ENCODE peak calls at places on chromosomes 13 and 19, in eight cellular contexts. W is foreskin fibroblast, L is lower lobe of right lung, N is choroid plexus epithelial cell, R is cardiac fibroblast, D is fibroblast of mammary gland, U is endodermal cell, X is AG04450. V is an unnamed sample.

GRCh38 chr19:16030964-16031871 is 45.1 kb upstream of the TPM4 start:
- DNase-seq in W (no peak), L (no peak), N (no peak), R (no peak), D (no peak), U (peak), X (no peak), V (no peak)

GRCh38 chr13:49292742-49293498 is 45.2 kb downstream of the CDADC1 start:
- DNase-seq in W (peak), L (no peak), N (peak), R (peak), D (peak), U (no peak), X (peak), V (no peak)

GRCh38 chr13:113972451-113973217 is 1.2 kb downstream of the C13orf46 start:
- DNase-seq in W (no peak), L (peak), N (no peak), R (no peak), D (no peak), U (no peak), X (no peak), V (no peak)

GRCh38 chr13:20146381-20146780 is 14.5 kb downstream of the GJA3 start:
- DNase-seq in W (no peak), L (no peak), N (no peak), R (no peak), D (no peak), U (no peak), X (no peak), V (no peak)

GRCh38 chr13:110017379-110017778 is 231.0 kb upstream of the IRS2 start:
- DNase-seq in W (peak), L (no peak), N (peak), R (peak), D (peak), U (peak), X (peak), V (peak)

GRCh38 chr19:17557461-17557860 is 2.0 kb downstream of the COLGALT1 start:
- DNase-seq in W (peak), L (peak), N (peak), R (no peak), D (no peak), U (no peak), X (no peak), V (no peak)

GRCh38 chr13:113856716-113857065 is 7.2 kb downstream of the GAS6 start:
- DNase-seq in W (peak), L (peak), N (peak), R (peak), D (peak), U (peak), X (no peak), V (no peak)

GRCh38 chr19:33904681-33905080 is 108.0 kb downstream of the KCTD15 start:
- DNase-seq in W (no peak), L (no peak), N (peak), R (peak), D (no peak), U (peak), X (no peak), V (no peak)

GRCh38 chr13:112118451-112119064 is 51.6 kb downstream of the SOX1 start:
- DNase-seq in W (no peak), L (no peak), N (no peak), R (no peak), D (no peak), U (peak), X (no peak), V (no peak)

GRCh38 chr13:47796816-47797215 is 204.3 kb downstream of the SUCLA2 start:
- DNase-seq in W (no peak), L (no peak), N (no peak), R (no peak), D (no peak), U (no peak), X (no peak), V (no peak)

GRCh38 chr13:80469841-80470378 is 129.0 kb upstream of the SPRY2 start:
- DNase-seq in W (peak), L (no peak), N (peak), R (peak), D (peak), U (no peak), X (no peak), V (no peak)

GRCh38 chr19:34365463-34366401 is 736 bp downstream of the GPI start:
- DNase-seq in W (peak), L (peak), N (peak), R (peak), D (peak), U (peak), X (no peak), V (no peak)

GRCh38 chr13:99506632-99507031 is 5.4 kb downstream of the TM9SF2 start:
- DNase-seq in W (no peak), L (no peak), N (no peak), R (no peak), D (no peak), U (no peak), X (no peak), V (no peak)

GRCh38 chr13:79593611-79594275 is 112.8 kb downstream of the NDFIP2 start:
- DNase-seq in W (peak), L (no peak), N (peak), R (peak), D (peak), U (no peak), X (no peak), V (peak)

GRCh38 chr13:99655351-99656091 is 154.2 kb downstream of the TM9SF2 start:
- DNase-seq in W (peak), L (no peak), N (peak), R (peak), D (peak), U (no peak), X (no peak), V (no peak)

GRCh38 chr13:41916173-41916954 is 44.5 kb downstream of the VWA8 start:
- DNase-seq in W (peak), L (no peak), N (peak), R (peak), D (peak), U (no peak), X (peak), V (peak)

GRCh38 chr19:16327911-16328823 is 3.5 kb downstream of the KLF2 start:
- DNase-seq in W (peak), L (peak), N (peak), R (peak), D (peak), U (no peak), X (peak), V (no peak)

GRCh38 chr13:40982772-40983171 is 36.3 kb downstream of the ELF1 start:
- DNase-seq in W (no peak), L (no peak), N (peak), R (peak), D (peak), U (no peak), X (no peak), V (no peak)

GRCh38 chr19:8973501-8974091 is 36.6 kb downstream of the MUC16 start:
- DNase-seq in W (no peak), L (no peak), N (peak), R (peak), D (no peak), U (peak), X (no peak), V (no peak)

GRCh38 chr13:106786006-106786579 is 218.2 kb upstream of the ARGLU1 start:
- DNase-seq in W (no peak), L (no peak), N (no peak), R (no peak), D (no peak), U (no peak), X (no peak), V (no peak)

GRCh38 chr13:48560657-48561337 is 27.9 kb upstream of the RCBTB2 start:
- DNase-seq in W (no peak), L (no peak), N (no peak), R (no peak), D (no peak), U (no peak), X (no peak), V (no peak)

GRCh38 chr13:25678398-25678797 is 306.6 kb downstream of the ATP8A2 start:
- DNase-seq in W (no peak), L (no peak), N (no peak), R (no peak), D (no peak), U (peak), X (no peak), V (no peak)

GRCh38 chr13:88031980-88032562 is 360.9 kb downstream of the SLITRK5 start:
- DNase-seq in W (no peak), L (no peak), N (peak), R (peak), D (peak), U (no peak), X (no peak), V (no peak)

GRCh38 chr13:94947392-94947791 is 235.0 kb upstream of the SOX21 start:
- DNase-seq in W (no peak), L (no peak), N (no peak), R (no peak), D (no peak), U (no peak), X (no peak), V (no peak)

GRCh38 chr13:44393391-44393790 is 19.8 kb downstream of the SERP2 start:
- DNase-seq in W (no peak), L (no peak), N (peak), R (no peak), D (no peak), U (no peak), X (no peak), V (no peak)

GRCh38 chr19:2033825-2034159 is 17.3 kb downstream of the MKNK2 start:
- DNase-seq in W (no peak), L (peak), N (no peak), R (no peak), D (no peak), U (no peak), X (no peak), V (no peak)

GRCh38 chr19:2035590-2035991 is 15.5 kb downstream of the MKNK2 start:
- DNase-seq in W (no peak), L (peak), N (no peak), R (no peak), D (no peak), U (peak), X (no peak), V (no peak)

GRCh38 chr19:2036424-2036823 is 14.6 kb downstream of the MKNK2 start:
- DNase-seq in W (no peak), L (no peak), N (no peak), R (no peak), D (no peak), U (no peak), X (no peak), V (no peak)

GRCh38 chr19:2033115-2033824 is 17.8 kb upstream of the BTBD2 start:
- DNase-seq in W (no peak), L (no peak), N (no peak), R (no peak), D (no peak), U (no peak), X (no peak), V (no peak)

GRCh38 chr19:2034729-2035589 is 16.1 kb downstream of the MKNK2 start:
- DNase-seq in W (no peak), L (peak), N (peak), R (peak), D (peak), U (peak), X (no peak), V (no peak)
- H3K4me3 ChIP-seq in W (no peak), L (peak), N (no peak), R (no peak), D (no peak), U (no peak), X (no peak), V (no peak)

DNA sequence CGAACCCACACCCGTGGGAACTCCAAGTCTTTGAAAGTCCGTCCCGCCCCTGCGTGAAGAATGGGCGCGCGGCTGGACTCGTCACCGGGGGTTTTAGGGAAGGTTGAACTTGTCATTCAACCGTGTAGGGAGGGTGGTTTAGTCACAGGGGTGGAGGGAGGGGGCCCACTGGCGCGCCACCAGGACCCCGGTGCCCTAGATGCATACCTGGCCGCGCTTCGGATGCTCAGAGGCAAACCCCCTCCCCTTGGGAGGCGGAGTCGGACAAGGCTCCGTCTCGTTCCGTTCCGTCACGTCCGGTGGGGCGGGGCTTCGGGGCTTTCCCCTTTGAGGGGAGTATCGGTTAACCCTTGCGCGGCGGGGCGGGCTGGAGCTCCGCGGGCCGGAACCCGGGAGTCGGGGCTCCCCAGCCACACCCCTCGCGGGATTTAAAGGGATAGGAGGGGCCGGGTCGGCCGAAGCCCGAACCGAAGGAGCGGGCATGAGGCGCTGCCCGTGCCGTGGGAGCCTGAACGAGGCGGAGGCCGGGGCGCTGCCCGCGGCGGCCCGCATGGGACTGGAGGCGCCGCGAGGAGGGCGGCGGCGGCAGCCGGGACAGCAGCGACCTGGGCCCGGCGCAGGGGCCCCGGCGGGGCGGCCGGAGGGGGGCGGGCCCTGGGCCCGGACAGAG is at the start of the genes COQ8B and ITPKC:
- DNase-seq in W (peak), L (peak), N (peak), R (peak), D (peak), U (peak), X (peak), V (peak)
- TF ChIP-seq CTCF in W (no peak), L (no peak), N (no peak), R (no peak), D (no peak), U (peak), X (no peak), V (no peak)

DNA sequence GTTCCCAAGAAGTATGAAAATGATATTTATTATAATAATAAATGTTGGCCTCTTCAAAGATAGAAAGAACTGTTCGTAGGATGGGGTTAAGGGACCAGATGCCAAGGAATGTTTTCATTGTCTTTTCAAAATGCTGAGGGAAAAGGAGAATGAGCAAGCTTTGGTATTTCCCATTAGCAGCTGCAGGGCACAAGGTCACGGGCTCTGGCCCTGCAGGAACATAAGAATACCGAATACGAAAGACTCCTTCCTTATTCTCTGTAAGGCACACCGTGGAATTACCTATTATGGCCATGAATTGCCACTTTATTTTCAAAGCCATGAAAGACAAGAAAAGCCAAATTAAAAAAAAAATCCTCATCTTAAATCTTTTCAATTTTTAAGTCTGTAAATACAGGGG is 49.6 kb upstream of the OLFM4 start:
- DNase-seq in W (no peak), L (no peak), N (no peak), R (no peak), D (no peak), U (no peak), X (no peak), V (no peak)
- H3K4me3 ChIP-seq in W (no peak), L (no peak), N (no peak), R (no peak), D (no peak), U (no peak), X (no peak), V (no peak)

DNA sequence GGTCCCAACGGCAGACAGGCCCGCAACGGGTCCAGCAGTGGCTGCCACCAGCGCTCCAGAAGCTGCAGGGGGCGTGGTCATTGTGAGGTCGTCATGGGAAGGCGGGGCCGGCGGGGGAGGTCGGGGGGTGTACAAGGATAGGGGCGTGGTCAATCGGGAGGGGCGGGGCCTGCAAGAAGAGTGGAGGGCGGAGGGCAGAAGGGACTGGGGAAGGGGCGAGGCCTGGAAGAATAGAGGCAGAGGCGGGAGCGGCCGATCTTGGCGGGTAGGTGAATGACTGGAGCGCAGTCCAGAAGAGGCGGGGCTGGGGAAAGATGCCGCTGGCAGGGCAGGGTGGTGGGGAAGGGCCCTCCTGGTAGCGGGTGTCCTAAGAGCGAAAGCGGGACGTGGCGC is 4.3 kb downstream of the FUZ start:
- DNase-seq in W (peak), L (peak), N (peak), R (peak), D (peak), U (peak), X (peak), V (no peak)
- TF ChIP-seq CTCF in W (no peak), L (no peak), N (no peak), R (no peak), D (no peak), U (no peak), X (no peak), V (no peak)

DNA sequence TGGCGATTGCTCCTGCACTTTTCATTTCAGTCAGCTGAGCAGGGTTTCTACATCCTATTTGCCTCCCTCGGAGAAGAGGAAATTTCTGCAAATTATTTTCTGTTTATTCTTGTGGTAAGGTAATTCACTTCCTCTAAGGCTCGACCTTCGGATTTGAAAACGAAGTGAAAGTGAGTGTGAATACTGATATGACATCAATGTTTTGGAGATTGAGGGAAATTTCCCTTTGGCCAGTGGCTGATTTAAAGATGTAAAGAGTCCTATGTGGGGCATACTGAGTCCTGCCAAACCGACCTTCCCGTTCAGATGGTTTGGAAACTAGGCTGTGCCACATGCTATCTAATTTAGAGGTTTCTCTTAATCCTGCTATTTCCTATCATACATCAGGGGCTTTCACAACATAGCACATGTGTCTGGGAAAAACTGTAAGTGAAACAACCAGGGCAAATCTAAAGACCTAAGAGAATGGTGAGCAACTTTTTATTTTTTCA is 112.4 kb downstream of the POSTN start:
- DNase-seq in W (no peak), L (no peak), N (peak), R (no peak), D (peak), U (no peak), X (no peak), V (no peak)
- H3K4me3 ChIP-seq in W (no peak), L (no peak), N (peak), R (no peak), D (no peak), U (no peak), X (no peak), V (no peak)

GRCh38 chr19:10551698-10552301 is 8.1 kb downstream of the ATG4D start:
- DNase-seq in W (no peak), L (no peak), N (peak), R (peak), D (peak), U (peak), X (no peak), V (peak)
- TF ChIP-seq CTCF in W (no peak), L (no peak), N (peak), R (peak), D (peak), U (peak), X (peak), V (peak)